ENCODE peak calls at places on chromosomes 6 and 20, in eight cellular contexts. J is activated T-cell treated with anti-CD3 and anti-CD28 coated beads for 24 hours, P is Daoy, A is choroid plexus epithelial cell, B is adrenal gland, C is psoas muscle, N is GDM1, M is NCI-H1092. X is an unnamed sample.

GRCh38 chr6:139406577-139407343 is 32.3 kb upstream of the CITED2 start:
- DNase-seq in J (no peak), B (no peak), N (no peak), A (peak), M (no peak), P (no peak), C (no peak), X (no peak)

GRCh38 chr20:52746190-52746589 is 226.0 kb upstream of the TSHZ2 start:
- DNase-seq in A (no peak), P (no peak), J (no peak), M (no peak), C (no peak), B (no peak), N (no peak), X (no peak)

GRCh38 chr6:74491844-74492374 is 713.9 kb downstream of the COL12A1 start:
- DNase-seq in N (no peak), A (no peak), J (no peak), B (no peak), M (no peak), C (no peak), P (no peak), X (no peak)

GRCh38 chr6:35786810-35787209 is 6.0 kb downstream of the CLPSL1 start:
- DNase-seq in M (no peak), B (no peak), J (no peak), P (peak), N (no peak), A (peak), C (no peak), X (no peak)

GRCh38 chr6:118500130-118501015 is 47.7 kb upstream of the PLN start:
- DNase-seq in J (no peak), A (no peak), P (no peak), N (no peak), M (no peak), B (no peak), C (no peak), X (no peak)

GRCh38 chr20:40279390-40279789 is 409.6 kb downstream of the MAFB start:
- DNase-seq in C (no peak), P (peak), J (no peak), N (peak), A (peak), B (peak), M (no peak), X (peak)

GRCh38 chr20:60697252-60697651 is 554.8 kb upstream of the CDH4 start:
- DNase-seq in C (no peak), M (no peak), P (no peak), N (no peak), B (no peak), A (no peak), J (no peak), X (no peak)

GRCh38 chr6:32664827-32665362 is 1.6 kb downstream of the HLA-DQB1 start:
- DNase-seq in N (peak), J (peak), C (peak), B (no peak), M (no peak), A (peak), P (peak), X (no peak)

GRCh38 chr20:35743693-35744491 is 1.8 kb upstream of the RBM39 start:
- DNase-seq in A (peak), B (peak), P (no peak), N (peak), M (no peak), J (no peak), C (no peak), X (no peak)

GRCh38 chr20:6311097-6311496 is 188.3 kb upstream of the FERMT1 start:
- DNase-seq in A (no peak), C (no peak), N (no peak), B (no peak), P (no peak), J (no peak), M (no peak), X (peak)

GRCh38 chr6:21398741-21399140 is 194.8 kb upstream of the SOX4 start:
- DNase-seq in C (no peak), J (no peak), M (no peak), N (no peak), P (no peak), A (no peak), B (no peak), X (no peak)

X was measured in HT1080.